ENCODE peak calls at places on chromosomes 2 and 18, in ten cellular contexts. N, O, Z, W, D, P, V, B, R and C are unnamed samples.

GRCh38 chr18:25853716-25854465 is 236.5 kb downstream of the SS18 start:
- DNase-seq in N (no peak), O (no peak), Z (no peak), W (no peak), D (no peak), P (no peak), V (no peak), B (no peak), R (peak), C (no peak)

GRCh38 chr2:126698991-126699390 is 43.0 kb downstream of the GYPC start:
- DNase-seq in N (no peak), O (no peak), Z (peak), W (no peak), D (no peak), P (no peak), V (no peak), B (no peak), R (peak), C (no peak)

GRCh38 chr2:191200910-191201309 is 44.3 kb upstream of the MYO1B start:
- DNase-seq in N (no peak), O (no peak), Z (no peak), W (no peak), D (no peak), P (no peak), V (no peak), B (no peak), R (no peak), C (peak)

GRCh38 chr2:112674229-112674628 is 28.5 kb downstream of the SLC20A1 start:
- DNase-seq in N (no peak), O (peak), Z (peak), W (no peak), D (peak), P (peak), V (no peak), B (no peak), R (no peak), C (peak)

GRCh38 chr2:61988462-61989366 is 83.2 kb downstream of the COMMD1 start:
- DNase-seq in N (no peak), O (no peak), Z (no peak), W (no peak), D (no peak), P (no peak), V (no peak), B (no peak), R (peak), C (no peak)

GRCh38 chr2:57943271-57943670 is 103.3 kb upstream of the VRK2 start:
- DNase-seq in N (no peak), O (no peak), Z (no peak), W (no peak), D (no peak), P (no peak), V (no peak), B (no peak), R (no peak), C (no peak)

GRCh38 chr18:10274327-10274726 is 180.1 kb upstream of the APCDD1 start:
- DNase-seq in N (no peak), O (no peak), Z (no peak), W (no peak), D (no peak), P (no peak), V (no peak), B (no peak), R (peak), C (no peak)

GRCh38 chr2:99480390-99480789 is 9.4 kb downstream of the REV1 start:
- DNase-seq in N (no peak), O (no peak), Z (no peak), W (no peak), D (no peak), P (no peak), V (no peak), B (no peak), R (no peak), C (no peak)

GRCh38 chr2:169361706-169362345 is 508 bp downstream of the LRP2 start:
- DNase-seq in N (no peak), O (peak), Z (peak), W (peak), D (peak), P (no peak), V (no peak), B (no peak), R (no peak), C (peak)

GRCh38 chr2:175855794-175856453 is 146.1 kb downstream of the LNPK start:
- DNase-seq in N (no peak), O (no peak), Z (peak), W (no peak), D (no peak), P (no peak), V (no peak), B (no peak), R (peak), C (no peak)

GRCh38 chr2:219294356-219295351 is 14.5 kb downstream of the PTPRN start:
- DNase-seq in N (peak), O (peak), Z (peak), W (peak), D (peak), P (peak), V (peak), B (peak), R (peak), C (peak)

GRCh38 chr2:70716131-70716766 is 51.8 kb downstream of the ADD2 start:
- DNase-seq in N (no peak), O (no peak), Z (no peak), W (no peak), D (no peak), P (no peak), V (peak), B (no peak), R (no peak), C (no peak)

GRCh38 chr2:197575987-197576386 is 60.1 kb downstream of the MOB4 start:
- DNase-seq in N (no peak), O (no peak), Z (peak), W (no peak), D (no peak), P (no peak), V (no peak), B (no peak), R (no peak), C (no peak)

GRCh38 chr2:181123798-181124217 is 143.4 kb downstream of the UBE2E3 start:
- DNase-seq in N (peak), O (no peak), Z (no peak), W (peak), D (no peak), P (no peak), V (no peak), B (peak), R (peak), C (no peak)

GRCh38 chr2:81097361-81097760 is 792.8 kb upstream of the LRRTM1 start:
- DNase-seq in N (no peak), O (no peak), Z (no peak), W (no peak), D (no peak), P (no peak), V (no peak), B (no peak), R (no peak), C (no peak)

GRCh38 chr2:96662360-96662759 is 19.8 kb downstream of the FER1L5 start:
- DNase-seq in N (no peak), O (no peak), Z (no peak), W (no peak), D (no peak), P (no peak), V (no peak), B (no peak), R (no peak), C (no peak)

GRCh38 chr18:27704721-27705361 is 472.1 kb downstream of the CDH2 start:
- DNase-seq in N (no peak), O (no peak), Z (no peak), W (no peak), D (no peak), P (no peak), V (peak), B (no peak), R (no peak), C (no peak)

GRCh38 chr2:96809951-96810782 is 5.9 kb upstream of the CNNM3 start:
- DNase-seq in N (no peak), O (no peak), Z (no peak), W (no peak), D (no peak), P (no peak), V (no peak), B (no peak), R (no peak), C (no peak)

GRCh38 chr2:122643725-122644329 is 888.4 kb downstream of the TSN start:
- DNase-seq in N (no peak), O (no peak), Z (no peak), W (no peak), D (no peak), P (no peak), V (peak), B (no peak), R (peak), C (no peak)

GRCh38 chr2:220270506-220271070 is 643.2 kb downstream of the SLC4A3 start:
- DNase-seq in N (no peak), O (no peak), Z (no peak), W (no peak), D (no peak), P (no peak), V (no peak), B (no peak), R (no peak), C (no peak)

GRCh38 chr2:123546348-123546747 is 478.7 kb upstream of the CNTNAP5 start:
- DNase-seq in N (no peak), O (no peak), Z (no peak), W (no peak), D (no peak), P (no peak), V (no peak), B (no peak), R (no peak), C (no peak)

GRCh38 chr2:69225933-69226332 is 161.1 kb downstream of the GFPT1 start:
- DNase-seq in N (no peak), O (no peak), Z (no peak), W (no peak), D (no peak), P (no peak), V (no peak), B (no peak), R (peak), C (no peak)

GRCh38 chr2:8623576-8623957 is 58.3 kb upstream of the ID2 start:
- DNase-seq in N (no peak), O (no peak), Z (no peak), W (no peak), D (peak), P (no peak), V (no peak), B (no peak), R (no peak), C (no peak)

GRCh38 chr2:29229640-29230039 is 114.4 kb downstream of the CLIP4 start:
- DNase-seq in N (no peak), O (no peak), Z (no peak), W (no peak), D (no peak), P (no peak), V (no peak), B (no peak), R (no peak), C (no peak)